ENCODE peak calls at places on chromosomes 3 and 15, in six cellular contexts. One of them, this sample, is unnamed. For H3K36me3, the result is how much of the 10 kb centered on the place peaks cover.

GRCh38 chr3:160577551-160578195 is 12.3 kb upstream of the KPNA4 start:
- DNase-seq in lung: no peak
- DNase-seq in transverse colon: no peak
- DNase-seq in adrenal gland: no peak
- DNase-seq in Peyer's patch: no peak
- DNase-seq in PC-3: peak
- DNase-seq in this sample: peak

GRCh38 chr3:190326930-190327329 is 4.7 kb upstream of the CLDN1 start:
- DNase-seq in Peyer's patch: no peak
- DNase-seq in transverse colon: no peak
- DNase-seq in PC-3: peak
- DNase-seq in adrenal gland: peak
- DNase-seq in lung: no peak
- DNase-seq in this sample: no peak

GRCh38 chr15:78767331-78767951 is 43.8 kb downstream of the ADAMTS7 start:
- DNase-seq in lung: no peak
- DNase-seq in adrenal gland: peak
- DNase-seq in PC-3: no peak
- DNase-seq in Peyer's patch: no peak
- DNase-seq in transverse colon: peak
- DNase-seq in this sample: no peak

GRCh38 chr15:93610944-93611343 is 521.9 kb upstream of the RGMA start:
- DNase-seq in transverse colon: no peak
- DNase-seq in lung: no peak
- DNase-seq in Peyer's patch: no peak
- DNase-seq in adrenal gland: no peak
- DNase-seq in PC-3: no peak
- DNase-seq in this sample: peak

GRCh38 chr3:100910986-100911385 is 82.2 kb downstream of the ABI3BP start:
- DNase-seq in adrenal gland: no peak
- DNase-seq in lung: no peak
- DNase-seq in Peyer's patch: no peak
- DNase-seq in PC-3: no peak
- DNase-seq in transverse colon: no peak
- DNase-seq in this sample: no peak

GRCh38 chr3:154089416-154090115 is 31.6 kb upstream of the ARHGEF26 start:
- DNase-seq in adrenal gland: no peak
- DNase-seq in PC-3: peak
- DNase-seq in Peyer's patch: no peak
- DNase-seq in lung: no peak
- DNase-seq in transverse colon: no peak
- DNase-seq in this sample: peak

GRCh38 chr3:10285742-10286524 is 6.8 kb downstream of the GHRL start:
- DNase-seq in Peyer's patch: no peak
- DNase-seq in adrenal gland: no peak
- DNase-seq in transverse colon: no peak
- DNase-seq in PC-3: peak
- DNase-seq in lung: no peak
- DNase-seq in this sample: peak

GRCh38 chr3:195084746-195085145 is 186.2 kb downstream of the XXYLT1 start:
- DNase-seq in adrenal gland: no peak
- DNase-seq in lung: no peak
- DNase-seq in Peyer's patch: no peak
- DNase-seq in PC-3: no peak
- DNase-seq in transverse colon: no peak
- DNase-seq in this sample: no peak

GRCh38 chr3:87225659-87226058 is 1.4 kb upstream of the CHMP2B start:
- DNase-seq in adrenal gland: peak
- DNase-seq in lung: peak
- DNase-seq in PC-3: no peak
- DNase-seq in Peyer's patch: no peak
- DNase-seq in transverse colon: peak
- DNase-seq in this sample: no peak

GRCh38 chr15:66085128-66085527 is 168.4 kb downstream of the MEGF11 start:
- DNase-seq in lung: no peak
- DNase-seq in PC-3: peak
- DNase-seq in adrenal gland: no peak
- DNase-seq in Peyer's patch: no peak
- DNase-seq in transverse colon: no peak
- DNase-seq in this sample: no peak

GRCh38 chr3:70071138-70071537 is 71.6 kb downstream of the SAMMSON start:
- DNase-seq in adrenal gland: no peak
- DNase-seq in lung: no peak
- DNase-seq in PC-3: no peak
- DNase-seq in transverse colon: no peak
- DNase-seq in Peyer's patch: no peak
- DNase-seq in this sample: no peak

GRCh38 chr3:34956511-34956910 is 682.8 kb upstream of the ARPP21 start:
- DNase-seq in PC-3: no peak
- DNase-seq in transverse colon: no peak
- DNase-seq in Peyer's patch: no peak
- DNase-seq in lung: no peak
- DNase-seq in adrenal gland: no peak
- DNase-seq in this sample: no peak

GRCh38 chr3:16124636-16125035 is 49.8 kb upstream of the GALNT15 start:
- DNase-seq in adrenal gland: no peak
- DNase-seq in PC-3: peak
- DNase-seq in lung: no peak
- DNase-seq in transverse colon: no peak
- DNase-seq in Peyer's patch: no peak
- DNase-seq in this sample: peak

GRCh38 chr3:170809021-170809974 is 60.7 kb downstream of the RPL22L1 start:
- DNase-seq in Peyer's patch: no peak
- DNase-seq in lung: no peak
- DNase-seq in transverse colon: peak
- DNase-seq in PC-3: peak
- DNase-seq in adrenal gland: peak
- DNase-seq in this sample: peak

GRCh38 chr3:133962879-133963278 is 66.8 kb downstream of the SLCO2A1 start:
- DNase-seq in lung: no peak
- DNase-seq in adrenal gland: no peak
- DNase-seq in transverse colon: no peak
- DNase-seq in PC-3: peak
- DNase-seq in Peyer's patch: no peak
- DNase-seq in this sample: peak

GRCh38 chr15:90419738-90420487 is 31.9 kb downstream of the IQGAP1 start:
- DNase-seq in Peyer's patch: no peak
- DNase-seq in PC-3: peak
- DNase-seq in adrenal gland: no peak
- DNase-seq in lung: no peak
- DNase-seq in transverse colon: no peak
- DNase-seq in this sample: peak

GRCh38 chr15:48928877-48929538 is 34.7 kb downstream of the SHC4 start:
- DNase-seq in lung: no peak
- DNase-seq in PC-3: peak
- DNase-seq in transverse colon: no peak
- DNase-seq in adrenal gland: no peak
- DNase-seq in Peyer's patch: no peak
- DNase-seq in this sample: no peak

GRCh38 chr3:125367403-125368230 is 7.5 kb downstream of the ZNF148 start:
- DNase-seq in lung: no peak
- DNase-seq in adrenal gland: no peak
- DNase-seq in PC-3: no peak
- DNase-seq in Peyer's patch: no peak
- DNase-seq in transverse colon: no peak
- DNase-seq in this sample: no peak

GRCh38 chr3:180093535-180093934 is 56.8 kb upstream of the PEX5L start:
- DNase-seq in lung: no peak
- DNase-seq in adrenal gland: no peak
- DNase-seq in transverse colon: no peak
- DNase-seq in Peyer's patch: no peak
- DNase-seq in PC-3: peak
- DNase-seq in this sample: no peak

GRCh38 chr15:84099181-84099580 is 136.4 kb upstream of the GOLGA6L4 start:
- DNase-seq in PC-3: peak
- DNase-seq in transverse colon: peak
- DNase-seq in Peyer's patch: no peak
- DNase-seq in lung: peak
- DNase-seq in adrenal gland: peak
- DNase-seq in this sample: peak

GRCh38 chr3:22161315-22161714 is 410.3 kb upstream of the ZNF385D start:
- DNase-seq in adrenal gland: no peak
- DNase-seq in Peyer's patch: no peak
- DNase-seq in lung: no peak
- DNase-seq in PC-3: peak
- DNase-seq in transverse colon: no peak
- DNase-seq in this sample: peak

GRCh38 chr15:101808201-101808600 is 3.8 kb upstream of the OR4F15 start:
- DNase-seq in Peyer's patch: no peak
- DNase-seq in lung: no peak
- DNase-seq in PC-3: no peak
- DNase-seq in adrenal gland: no peak
- DNase-seq in transverse colon: no peak
- DNase-seq in this sample: no peak

DNA sequence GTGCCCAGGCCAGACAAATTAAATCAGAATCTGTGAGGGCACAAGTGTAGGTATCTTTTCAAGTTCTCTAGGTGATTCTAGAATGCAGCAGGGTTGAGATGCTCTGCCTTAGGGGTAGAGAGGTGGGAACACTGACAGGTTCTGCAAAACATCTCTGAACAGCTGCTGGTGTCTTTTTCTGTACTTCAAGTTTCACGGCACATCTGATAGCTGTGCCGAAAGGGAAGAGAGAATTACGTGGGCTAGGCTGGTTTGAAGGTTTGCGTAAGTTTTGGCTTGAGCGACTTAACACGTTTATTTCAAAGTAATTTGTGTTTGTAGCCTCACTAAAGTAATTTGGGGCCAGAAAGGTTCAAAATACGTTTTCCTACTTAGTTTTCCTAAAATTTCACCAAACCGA is 22.5 kb downstream of the PXK start:
- DNase-seq in transverse colon: no peak
- DNase-seq in PC-3: no peak
- DNase-seq in lung: no peak
- DNase-seq in adrenal gland: no peak
- DNase-seq in Peyer's patch: peak
- DNase-seq in this sample: no peak
- H3K4me3 ChIP-seq in transverse colon: no peak
- H3K4me3 ChIP-seq in PC-3: no peak
- H3K4me3 ChIP-seq in lung: no peak
- H3K4me3 ChIP-seq in adrenal gland: no peak
- H3K4me3 ChIP-seq in Peyer's patch: no peak
- H3K4me3 ChIP-seq in this sample: no peak

GRCh38 chr3:129560931-129561594 is 18.1 kb downstream of the H1-8 start:
- DNase-seq in PC-3: no peak
- DNase-seq in transverse colon: peak
- DNase-seq in lung: peak
- DNase-seq in Peyer's patch: no peak
- DNase-seq in adrenal gland: peak
- DNase-seq in this sample: no peak
- H3K36me3 ChIP-seq in PC-3: under half
- H3K36me3 ChIP-seq in transverse colon: under half
- H3K36me3 ChIP-seq in lung: under half
- H3K36me3 ChIP-seq in Peyer's patch: under half
- H3K36me3 ChIP-seq in adrenal gland: under half
- H3K36me3 ChIP-seq in this sample: under half

GRCh38 chr3:137217733-137218132 is 259.9 kb downstream of the IL20RB start:
- DNase-seq in adrenal gland: no peak
- DNase-seq in transverse colon: no peak
- DNase-seq in Peyer's patch: no peak
- DNase-seq in PC-3: no peak
- DNase-seq in lung: no peak
- DNase-seq in this sample: no peak
- TF ChIP-seq CTCF in adrenal gland: no peak
- TF ChIP-seq CTCF in transverse colon: no peak
- TF ChIP-seq CTCF in Peyer's patch: no peak
- TF ChIP-seq CTCF in PC-3: peak
- TF ChIP-seq CTCF in lung: no peak
- TF ChIP-seq CTCF in this sample: peak

GRCh38 chr3:158159714-158160113 is 49.8 kb downstream of the RSRC1 start:
- DNase-seq in transverse colon: no peak
- DNase-seq in PC-3: peak
- DNase-seq in adrenal gland: no peak
- DNase-seq in lung: no peak
- DNase-seq in Peyer's patch: no peak
- DNase-seq in this sample: peak

GRCh38 chr3:158160958-158161357 is 51.1 kb downstream of the RSRC1 start:
- DNase-seq in Peyer's patch: no peak
- DNase-seq in lung: no peak
- DNase-seq in transverse colon: no peak
- DNase-seq in adrenal gland: no peak
- DNase-seq in PC-3: peak
- DNase-seq in this sample: peak

DNA sequence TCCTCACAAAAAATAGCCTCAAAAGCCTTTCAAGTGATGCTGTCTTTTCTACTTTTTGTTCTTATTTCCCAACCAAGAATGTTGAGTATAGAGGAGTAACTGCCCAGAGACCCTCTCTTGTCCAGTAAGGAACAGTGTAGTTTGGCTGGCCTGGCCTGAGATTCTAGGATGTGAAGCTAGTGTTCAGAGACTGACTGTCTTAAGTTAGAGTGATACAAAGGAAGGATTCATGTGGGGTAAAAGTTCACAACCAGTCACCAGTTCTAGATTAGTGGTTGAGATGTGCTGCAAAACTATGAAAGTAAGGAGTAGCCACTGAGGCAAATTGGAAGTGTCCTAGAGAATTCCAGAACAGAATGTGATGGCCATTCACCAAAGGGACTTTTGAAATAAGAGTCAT is 49.1 kb downstream of the RSRC1 start:
- DNase-seq in transverse colon: no peak
- DNase-seq in adrenal gland: no peak
- DNase-seq in PC-3: peak
- DNase-seq in Peyer's patch: no peak
- DNase-seq in lung: no peak
- DNase-seq in this sample: no peak
- H3K4me3 ChIP-seq in transverse colon: no peak
- H3K4me3 ChIP-seq in adrenal gland: no peak
- H3K4me3 ChIP-seq in PC-3: no peak
- H3K4me3 ChIP-seq in Peyer's patch: no peak
- H3K4me3 ChIP-seq in lung: no peak
- H3K4me3 ChIP-seq in this sample: no peak

GRCh38 chr15:68304611-68305337 is 27.2 kb downstream of the FEM1B start:
- DNase-seq in PC-3: no peak
- DNase-seq in lung: peak
- DNase-seq in adrenal gland: peak
- DNase-seq in Peyer's patch: no peak
- DNase-seq in transverse colon: no peak
- DNase-seq in this sample: peak

GRCh38 chr15:68302729-68303128 is 25.2 kb downstream of the FEM1B start:
- DNase-seq in lung: no peak
- DNase-seq in adrenal gland: no peak
- DNase-seq in transverse colon: no peak
- DNase-seq in Peyer's patch: no peak
- DNase-seq in PC-3: no peak
- DNase-seq in this sample: no peak

GRCh38 chr15:68303134-68303533 is 25.6 kb downstream of the FEM1B start:
- DNase-seq in PC-3: no peak
- DNase-seq in transverse colon: no peak
- DNase-seq in lung: no peak
- DNase-seq in adrenal gland: no peak
- DNase-seq in Peyer's patch: no peak
- DNase-seq in this sample: no peak

GRCh38 chr15:68305420-68305871 is 27.9 kb downstream of the FEM1B start:
- DNase-seq in lung: peak
- DNase-seq in Peyer's patch: no peak
- DNase-seq in adrenal gland: peak
- DNase-seq in transverse colon: no peak
- DNase-seq in PC-3: no peak
- DNase-seq in this sample: no peak

GRCh38 chr15:68303560-68304436 is 26.3 kb downstream of the FEM1B start:
- DNase-seq in PC-3: peak
- DNase-seq in adrenal gland: no peak
- DNase-seq in transverse colon: no peak
- DNase-seq in Peyer's patch: no peak
- DNase-seq in lung: peak
- DNase-seq in this sample: no peak
- H3K36me3 ChIP-seq in PC-3: under half
- H3K36me3 ChIP-seq in adrenal gland: under half
- H3K36me3 ChIP-seq in transverse colon: under half
- H3K36me3 ChIP-seq in Peyer's patch: under half
- H3K36me3 ChIP-seq in lung: under half
- H3K36me3 ChIP-seq in this sample: under half

GRCh38 chr3:63232764-63233396 is 45.2 kb upstream of the SYNPR start:
- DNase-seq in lung: no peak
- DNase-seq in adrenal gland: no peak
- DNase-seq in PC-3: peak
- DNase-seq in transverse colon: no peak
- DNase-seq in Peyer's patch: no peak
- DNase-seq in this sample: peak
- TF ChIP-seq CTCF in lung: no peak
- TF ChIP-seq CTCF in adrenal gland: no peak
- TF ChIP-seq CTCF in PC-3: peak
- TF ChIP-seq CTCF in transverse colon: peak
- TF ChIP-seq CTCF in Peyer's patch: peak
- TF ChIP-seq CTCF in this sample: no peak